ENCODE peak calls at places on chromosome 16, in six cellular contexts. One of them, this sample, is unnamed.

GRCh38 chr16:85328665-85329058 is 216.4 kb upstream of the CIBAR2 start:
- DNase-seq in H1: no peak
- DNase-seq in neuronal stem cell: no peak
- DNase-seq in H9: peak
- DNase-seq in mesendoderm: no peak
- DNase-seq in IMR-90: no peak
- DNase-seq in this sample: no peak

GRCh38 chr16:11211061-11211976 is 44.7 kb downstream of the SOCS1 start:
- DNase-seq in IMR-90: no peak
- DNase-seq in mesendoderm: peak
- DNase-seq in H1: no peak
- DNase-seq in neuronal stem cell: no peak
- DNase-seq in H9: peak
- DNase-seq in this sample: no peak

GRCh38 chr16:19583665-19584300 is 28.3 kb downstream of the VPS35L start:
- DNase-seq in H9: no peak
- DNase-seq in neuronal stem cell: peak
- DNase-seq in mesendoderm: peak
- DNase-seq in H1: no peak
- DNase-seq in IMR-90: peak
- DNase-seq in this sample: peak

GRCh38 chr16:720507-720989 is 398 bp upstream of the ANTKMT start:
- DNase-seq in H9: peak
- DNase-seq in neuronal stem cell: no peak
- DNase-seq in H1: no peak
- DNase-seq in mesendoderm: peak
- DNase-seq in IMR-90: peak
- DNase-seq in this sample: peak

GRCh38 chr16:20851601-20852000 is 45.3 kb downstream of the REXO5 start:
- DNase-seq in IMR-90: peak
- DNase-seq in H1: no peak
- DNase-seq in H9: no peak
- DNase-seq in mesendoderm: no peak
- DNase-seq in neuronal stem cell: no peak
- DNase-seq in this sample: peak

GRCh38 chr16:47787695-47788094 is 326.6 kb downstream of the PHKB start:
- DNase-seq in mesendoderm: peak
- DNase-seq in H9: no peak
- DNase-seq in IMR-90: peak
- DNase-seq in neuronal stem cell: peak
- DNase-seq in H1: no peak
- DNase-seq in this sample: peak

GRCh38 chr16:23694707-23695373 is 16.2 kb downstream of the PLK1 start:
- DNase-seq in H1: peak
- DNase-seq in mesendoderm: peak
- DNase-seq in H9: peak
- DNase-seq in neuronal stem cell: peak
- DNase-seq in IMR-90: peak
- DNase-seq in this sample: peak

GRCh38 chr16:77169650-77170236 is 21.2 kb upstream of the MON1B start:
- DNase-seq in H9: peak
- DNase-seq in IMR-90: peak
- DNase-seq in neuronal stem cell: peak
- DNase-seq in H1: peak
- DNase-seq in mesendoderm: peak
- DNase-seq in this sample: peak

GRCh38 chr16:2048116-2048543 is 345 bp downstream of the TSC2 start:
- DNase-seq in H9: no peak
- DNase-seq in IMR-90: no peak
- DNase-seq in mesendoderm: no peak
- DNase-seq in neuronal stem cell: no peak
- DNase-seq in H1: no peak
- DNase-seq in this sample: no peak

GRCh38 chr16:27302126-27302525 is 11.6 kb upstream of the IL4R start:
- DNase-seq in neuronal stem cell: no peak
- DNase-seq in IMR-90: no peak
- DNase-seq in mesendoderm: no peak
- DNase-seq in H9: no peak
- DNase-seq in H1: no peak
- DNase-seq in this sample: no peak

GRCh38 chr16:15961060-15961511 is 11.7 kb downstream of the ABCC1 start:
- DNase-seq in H9: no peak
- DNase-seq in neuronal stem cell: no peak
- DNase-seq in H1: no peak
- DNase-seq in IMR-90: peak
- DNase-seq in mesendoderm: no peak
- DNase-seq in this sample: no peak

GRCh38 chr16:1125471-1125870 is 27.4 kb upstream of the CACNA1H start:
- DNase-seq in H9: no peak
- DNase-seq in neuronal stem cell: no peak
- DNase-seq in mesendoderm: no peak
- DNase-seq in IMR-90: peak
- DNase-seq in H1: no peak
- DNase-seq in this sample: no peak

GRCh38 chr16:50396770-50397525 is 28.2 kb upstream of the BRD7 start:
- DNase-seq in H1: no peak
- DNase-seq in neuronal stem cell: no peak
- DNase-seq in H9: no peak
- DNase-seq in IMR-90: peak
- DNase-seq in mesendoderm: peak
- DNase-seq in this sample: no peak

DNA sequence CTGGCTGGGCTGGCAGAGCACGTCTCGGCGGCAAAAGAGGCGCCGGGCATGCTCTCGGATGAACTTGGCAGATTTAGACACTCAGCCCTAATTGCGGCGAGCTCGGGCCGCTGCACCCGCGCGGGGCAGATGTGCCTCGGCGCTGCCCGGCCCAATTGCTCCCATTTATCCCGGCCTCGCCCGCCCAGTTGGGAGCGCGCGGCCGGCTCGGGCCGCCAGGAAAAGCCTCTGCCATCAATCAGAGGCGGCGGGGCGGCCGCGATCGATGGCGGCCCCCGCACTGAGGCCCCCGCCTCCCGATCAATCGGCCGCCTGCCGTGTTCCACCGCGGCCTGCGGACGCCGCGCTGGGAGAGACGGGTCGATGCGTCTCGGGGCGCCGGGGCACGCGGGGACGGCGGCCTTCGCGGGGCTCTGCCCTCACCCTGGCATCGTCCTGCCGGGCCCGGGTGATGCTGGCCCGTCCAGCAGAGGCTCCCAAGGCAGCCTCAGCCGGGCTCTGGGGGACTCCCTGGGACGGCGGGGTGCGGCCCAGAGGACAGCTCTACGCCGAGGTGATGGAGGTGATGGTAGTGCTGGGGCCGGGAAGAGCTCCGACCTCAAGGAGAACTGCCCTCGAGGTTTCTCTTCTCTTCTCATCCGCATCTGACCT is 200.9 kb upstream of the N4BP1 start:
- DNase-seq in H1: no peak
- DNase-seq in IMR-90: no peak
- DNase-seq in H9: peak
- DNase-seq in neuronal stem cell: no peak
- DNase-seq in mesendoderm: no peak
- DNase-seq in this sample: no peak
- H2BK15ac ChIP-seq in H1: no peak
- H2BK15ac ChIP-seq in IMR-90: no peak
- H2BK15ac ChIP-seq in H9: no peak
- H2BK15ac ChIP-seq in neuronal stem cell: no peak
- H2BK15ac ChIP-seq in mesendoderm: no peak
- H2BK15ac ChIP-seq in this sample: no peak

DNA sequence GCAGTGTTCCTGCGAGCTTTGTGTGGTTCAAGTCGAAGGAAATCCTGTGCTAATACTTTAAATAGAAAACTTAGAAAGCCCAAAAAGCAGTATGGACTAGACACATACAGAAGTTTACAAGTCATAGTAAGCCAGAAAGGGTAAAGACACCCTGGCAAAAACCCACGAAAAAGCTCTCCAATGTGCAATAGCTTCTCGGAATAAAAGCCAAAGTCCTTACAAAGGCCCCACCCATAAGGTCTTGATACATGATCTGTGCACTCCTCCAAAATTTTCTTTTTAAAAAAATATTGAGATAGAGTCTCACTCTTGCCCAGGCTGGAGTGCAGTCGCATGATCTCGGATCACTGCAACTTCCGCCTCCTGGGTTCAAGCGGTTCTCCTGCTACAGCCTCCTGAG is 10.3 kb downstream of the C16orf86 start:
- DNase-seq in mesendoderm: no peak
- DNase-seq in H9: no peak
- DNase-seq in IMR-90: no peak
- DNase-seq in neuronal stem cell: no peak
- DNase-seq in H1: no peak
- DNase-seq in this sample: no peak
- H2BK120ac ChIP-seq in mesendoderm: no peak
- H2BK120ac ChIP-seq in H9: no peak
- H2BK120ac ChIP-seq in IMR-90: no peak
- H2BK120ac ChIP-seq in neuronal stem cell: no peak
- H2BK120ac ChIP-seq in H1: no peak
- H2BK120ac ChIP-seq in this sample: no peak

GRCh38 chr16:68508641-68509240 is 30.4 kb upstream of the ZFP90 start:
- DNase-seq in mesendoderm: no peak
- DNase-seq in neuronal stem cell: no peak
- DNase-seq in H9: no peak
- DNase-seq in IMR-90: no peak
- DNase-seq in H1: no peak
- DNase-seq in this sample: no peak
- H3K27ac ChIP-seq in mesendoderm: no peak
- H3K27ac ChIP-seq in neuronal stem cell: no peak
- H3K27ac ChIP-seq in H9: no peak
- H3K27ac ChIP-seq in IMR-90: no peak
- H3K27ac ChIP-seq in H1: no peak
- H3K27ac ChIP-seq in this sample: no peak

GRCh38 chr16:8804313-8804712 is 6.7 kb downstream of the PMM2 start:
- DNase-seq in IMR-90: no peak
- DNase-seq in H1: no peak
- DNase-seq in H9: no peak
- DNase-seq in mesendoderm: no peak
- DNase-seq in neuronal stem cell: no peak
- DNase-seq in this sample: no peak
- H2BK15ac ChIP-seq in IMR-90: no peak
- H2BK15ac ChIP-seq in H1: no peak
- H2BK15ac ChIP-seq in H9: no peak
- H2BK15ac ChIP-seq in mesendoderm: no peak
- H2BK15ac ChIP-seq in neuronal stem cell: no peak
- H2BK15ac ChIP-seq in this sample: no peak

GRCh38 chr16:81692571-81692970 is 86.5 kb upstream of the PLCG2 start:
- DNase-seq in neuronal stem cell: no peak
- DNase-seq in H9: no peak
- DNase-seq in mesendoderm: no peak
- DNase-seq in IMR-90: no peak
- DNase-seq in H1: no peak
- DNase-seq in this sample: no peak
- H2BK120ac ChIP-seq in neuronal stem cell: no peak
- H2BK120ac ChIP-seq in H9: no peak
- H2BK120ac ChIP-seq in mesendoderm: no peak
- H2BK120ac ChIP-seq in IMR-90: no peak
- H2BK120ac ChIP-seq in H1: no peak
- H2BK120ac ChIP-seq in this sample: no peak

DNA sequence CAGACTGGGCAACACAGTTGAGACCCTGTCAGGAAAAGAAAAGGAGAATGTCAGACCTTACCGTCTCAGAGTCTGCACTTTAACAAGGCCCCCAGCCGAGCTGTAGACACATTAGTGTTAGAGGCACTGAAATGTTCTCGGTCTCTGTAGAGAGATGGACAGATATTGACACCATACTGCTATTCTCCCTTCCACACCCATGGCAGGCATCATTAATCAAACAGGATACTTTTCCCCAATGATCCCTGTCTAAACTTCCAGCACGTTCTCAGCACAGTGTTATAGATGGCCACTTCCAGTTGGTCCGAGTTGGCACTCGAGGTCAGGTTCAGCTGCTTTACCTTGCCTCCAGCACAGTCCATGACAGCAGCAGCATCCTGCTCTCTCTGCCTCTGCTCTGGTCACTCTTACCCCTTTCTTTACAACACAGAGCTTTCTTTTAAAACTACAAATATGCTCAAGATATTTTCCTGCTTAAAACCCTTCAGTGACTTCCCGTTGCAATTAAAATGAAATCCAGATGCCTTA is 251.6 kb downstream of the SNX29 start:
- DNase-seq in IMR-90: no peak
- DNase-seq in neuronal stem cell: no peak
- DNase-seq in mesendoderm: no peak
- DNase-seq in H1: no peak
- DNase-seq in H9: no peak
- DNase-seq in this sample: no peak
- H3K27ac ChIP-seq in IMR-90: no peak
- H3K27ac ChIP-seq in neuronal stem cell: no peak
- H3K27ac ChIP-seq in mesendoderm: no peak
- H3K27ac ChIP-seq in H1: no peak
- H3K27ac ChIP-seq in H9: no peak
- H3K27ac ChIP-seq in this sample: no peak

GRCh38 chr16:87878704-87879103 is 9.4 kb upstream of the SLC7A5 start:
- DNase-seq in H1: no peak
- DNase-seq in neuronal stem cell: no peak
- DNase-seq in IMR-90: no peak
- DNase-seq in mesendoderm: no peak
- DNase-seq in H9: no peak
- DNase-seq in this sample: no peak

GRCh38 chr16:87877942-87878507 is 8.7 kb upstream of the SLC7A5 start:
- DNase-seq in H9: no peak
- DNase-seq in neuronal stem cell: no peak
- DNase-seq in mesendoderm: no peak
- DNase-seq in H1: no peak
- DNase-seq in IMR-90: no peak
- DNase-seq in this sample: no peak

GRCh38 chr16:87881327-87882200 is 12.3 kb upstream of the SLC7A5 start:
- DNase-seq in H1: no peak
- DNase-seq in mesendoderm: no peak
- DNase-seq in H9: no peak
- DNase-seq in neuronal stem cell: no peak
- DNase-seq in IMR-90: no peak
- DNase-seq in this sample: no peak

GRCh38 chr16:87882436-87883019 is 13.2 kb upstream of the SLC7A5 start:
- DNase-seq in mesendoderm: no peak
- DNase-seq in IMR-90: no peak
- DNase-seq in neuronal stem cell: no peak
- DNase-seq in H9: no peak
- DNase-seq in H1: no peak
- DNase-seq in this sample: no peak

GRCh38 chr16:87880117-87880696 is 10.9 kb upstream of the SLC7A5 start:
- DNase-seq in H9: no peak
- DNase-seq in neuronal stem cell: no peak
- DNase-seq in IMR-90: no peak
- DNase-seq in mesendoderm: no peak
- DNase-seq in H1: no peak
- DNase-seq in this sample: no peak
- H2BK15ac ChIP-seq in H9: no peak
- H2BK15ac ChIP-seq in neuronal stem cell: no peak
- H2BK15ac ChIP-seq in IMR-90: no peak
- H2BK15ac ChIP-seq in mesendoderm: no peak
- H2BK15ac ChIP-seq in H1: peak
- H2BK15ac ChIP-seq in this sample: no peak

This sample was measured in mesenchymal stem cell.